ENCODE peak calls at places on chromosomes 3 and 15, in eight cellular contexts. D, Y, H, W, R, Z, F and A are unnamed samples.

GRCh38 chr15:43093026-43093425 is 12.8 kb downstream of the UBR1 start:
- DNase-seq in D (no peak), Y (no peak), H (no peak), W (peak; percentile 33), R (peak; percentile 88), Z (no peak), F (no peak), A (no peak)

GRCh38 chr15:67033012-67033411 is 32.4 kb upstream of the SMAD3 start:
- DNase-seq in D (no peak), Y (peak; percentile 79), H (no peak), W (no peak), R (no peak), Z (peak; percentile 27), F (no peak), A (no peak)

GRCh38 chr3:138381950-138382715 is 33.8 kb downstream of the MRAS start:
- DNase-seq in D (peak; percentile 88), Y (peak; percentile 70), H (peak; percentile 13), W (no peak), R (peak; percentile 46), Z (no peak), F (peak; percentile 78), A (peak; percentile 36)

GRCh38 chr15:65841121-65841930 is 28.0 kb upstream of the RAB11A start:
- DNase-seq in D (peak; percentile 19), Y (no peak), H (peak; percentile 57), W (no peak), R (peak; percentile 30), Z (no peak), F (peak; percentile 35), A (no peak)

GRCh38 chr3:186099178-186099577 is 9.7 kb downstream of the ETV5 start:
- DNase-seq in D (peak; percentile 89), Y (no peak), H (peak; percentile 52), W (no peak), R (peak; percentile 70), Z (no peak), F (no peak), A (peak; percentile 66)

GRCh38 chr3:128851601-128852000 is 27.8 kb upstream of the ACAD9 start:
- DNase-seq in D (no peak), Y (no peak), H (no peak), W (no peak), R (no peak), Z (no peak), F (no peak), A (no peak)

GRCh38 chr15:86439614-86440013 is 359.9 kb downstream of the AGBL1 start:
- DNase-seq in D (no peak), Y (no peak), H (no peak), W (no peak), R (no peak), Z (no peak), F (no peak), A (no peak)

GRCh38 chr3:130968231-130968630 is 58.4 kb downstream of the ASTE1 start:
- DNase-seq in D (no peak), Y (no peak), H (peak; percentile 47), W (no peak), R (peak; percentile 89), Z (no peak), F (no peak), A (no peak)

GRCh38 chr15:40053234-40054055 is 14.5 kb upstream of the SRP14 start:
- DNase-seq in D (no peak), Y (peak; percentile 20), H (no peak), W (no peak), R (no peak), Z (no peak), F (no peak), A (no peak)

GRCh38 chr15:38266247-38266996 is 13.8 kb downstream of the SPRED1 start:
- DNase-seq in D (no peak), Y (no peak), H (peak; percentile 31), W (no peak), R (peak; percentile 71), Z (no peak), F (no peak), A (no peak)

GRCh38 chr3:53150247-53151085 is 10.5 kb upstream of the PRKCD start:
- DNase-seq in D (peak; percentile 93), Y (no peak), H (peak; percentile 59), W (no peak), R (peak; percentile 36), Z (no peak), F (peak; percentile 87), A (peak; percentile 47)

GRCh38 chr15:81752149-81752942 is 293.5 kb downstream of the MEX3B start:
- DNase-seq in D (peak; percentile 34), Y (no peak), H (no peak), W (no peak), R (peak; percentile 3), Z (no peak), F (peak; percentile 53), A (no peak)

GRCh38 chr15:43292375-43293078 is 25.8 kb upstream of the TGM5 start:
- DNase-seq in D (no peak), Y (no peak), H (no peak), W (peak; percentile 31), R (peak; percentile 65), Z (no peak), F (no peak), A (no peak)

GRCh38 chr3:196666001-196666867 is 26.7 kb downstream of the NRROS start:
- DNase-seq in D (no peak), Y (peak; percentile 89), H (peak; percentile 74), W (peak; percentile 40), R (peak; percentile 75), Z (no peak), F (no peak), A (peak; percentile 43)

GRCh38 chr3:9549600-9549999 is 4.0 kb downstream of the LHFPL4 start:
- DNase-seq in D (no peak), Y (no peak), H (no peak), W (no peak), R (no peak), Z (no peak), F (no peak), A (no peak)

GRCh38 chr15:62976301-62976842 is 66.2 kb upstream of the TPM1 start:
- DNase-seq in D (no peak), Y (peak; percentile 31), H (peak; percentile 90), W (peak; percentile 87), R (peak; percentile 83), Z (no peak), F (no peak), A (peak; percentile 32)

GRCh38 chr15:39856357-39856756 is 63.7 kb downstream of the GPR176 start:
- DNase-seq in D (no peak), Y (no peak), H (no peak), W (no peak), R (no peak), Z (no peak), F (no peak), A (no peak)

GRCh38 chr3:49899815-49900214 is 3.9 kb downstream of the MST1R start:
- DNase-seq in D (peak; percentile 16), Y (peak; percentile 74), H (peak; percentile 17), W (no peak), R (no peak), Z (no peak), F (no peak), A (no peak)